ENCODE peak calls at places on chromosomes 6 and 20, in five cellular contexts. L is retina; N is HepG2; E is activated CD4-positive, alpha-beta T cell treated with anti-CD3 and anti-CD28 coated beads, Interleukin-2, amount 50 U/mL, for 1 hour; K is activated CD8-positive, alpha-beta T cell treated with anti-CD3 and anti-CD28 coated beads for 36 hours. S is an unnamed sample.

GRCh38 chr6:32969685-32970412 is 1.5 kb downstream of the BRD2 start:
- DNase-seq in L (peak), N (peak), E (peak), K (peak), S (peak)

GRCh38 chr6:151675746-151676459 is 131.6 kb upstream of the ESR1 start:
- DNase-seq in L (no peak), N (peak), E (peak), K (peak), S (peak)

GRCh38 chr6:41527721-41528408 is 18.3 kb upstream of the FOXP4 start:
- DNase-seq in L (peak), N (peak), E (no peak), K (no peak), S (no peak)

GRCh38 chr6:79250559-79250958 is 16.1 kb upstream of the HMGN3 start:
- DNase-seq in L (no peak), N (no peak), E (no peak), K (no peak), S (no peak)

GRCh38 chr6:32529697-32530429 is at the start of gene HLA-DRB5:
- DNase-seq in L (no peak), N (no peak), E (no peak), K (peak), S (peak)

GRCh38 chr6:137106183-137106582 is 61.4 kb upstream of the IL20RA start:
- DNase-seq in L (no peak), N (no peak), E (no peak), K (no peak), S (no peak)

GRCh38 chr6:36323062-36323461 is 13.6 kb downstream of the BNIP5 start:
- DNase-seq in L (peak), N (no peak), E (no peak), K (no peak), S (peak)

GRCh38 chr6:136945072-136945471 is 23.0 kb downstream of the SLC35D3 start:
- DNase-seq in L (no peak), N (no peak), E (no peak), K (no peak), S (no peak)

GRCh38 chr20:16970751-16971150 is 222.6 kb downstream of the OTOR start:
- DNase-seq in L (no peak), N (no peak), E (no peak), K (no peak), S (no peak)

GRCh38 chr6:46320505-46320904 is 149.7 kb upstream of the ENPP5 start:
- DNase-seq in L (no peak), N (no peak), E (no peak), K (no peak), S (no peak)

GRCh38 chr20:64064145-64064698 is 1.2 kb downstream of the TCEA2 start:
- DNase-seq in L (no peak), N (no peak), E (no peak), K (no peak), S (peak)

GRCh38 chr6:80161438-80161837 is 55.0 kb downstream of the BCKDHB start:
- DNase-seq in L (peak), N (no peak), E (no peak), K (no peak), S (no peak)

GRCh38 chr6:158467923-158468322 is 92.0 kb upstream of the TMEM181 start:
- DNase-seq in L (no peak), N (no peak), E (no peak), K (no peak), S (no peak)

GRCh38 chr20:51750037-51750769 is 18.0 kb downstream of the ATP9A start:
- DNase-seq in L (no peak), N (peak), E (no peak), K (peak), S (peak)

GRCh38 chr6:125789576-125790402 is 971 bp upstream of the NCOA7 start:
- DNase-seq in L (peak), N (peak), E (peak), K (peak), S (peak)

GRCh38 chr6:91045152-91045551 is 458.3 kb upstream of the MAP3K7 start:
- DNase-seq in L (no peak), N (no peak), E (no peak), K (no peak), S (no peak)

GRCh38 chr6:14333556-14334305 is 216.2 kb downstream of the CD83 start:
- DNase-seq in L (no peak), N (no peak), E (no peak), K (no peak), S (no peak)

GRCh38 chr20:48489656-48490055 is 338.1 kb downstream of the PREX1 start:
- DNase-seq in L (peak), N (no peak), E (no peak), K (no peak), S (no peak)

GRCh38 chr6:11432713-11433450 is 104.7 kb upstream of the TMEM170B start:
- DNase-seq in L (no peak), N (no peak), E (no peak), K (no peak), S (no peak)

GRCh38 chr6:49001856-49002255 is 461.2 kb downstream of the MMUT start:
- DNase-seq in L (no peak), N (no peak), E (no peak), K (no peak), S (no peak)

GRCh38 chr20:61437280-61438206 is 185.5 kb downstream of the CDH4 start:
- DNase-seq in L (no peak), N (no peak), E (no peak), K (no peak), S (no peak)

GRCh38 chr6:53441035-53441493 is 92.3 kb upstream of the ELOVL5 start:
- DNase-seq in L (no peak), N (no peak), E (no peak), K (no peak), S (no peak)

GRCh38 chr6:111238464-111239119 is 151.3 kb downstream of the SLC16A10 start:
- DNase-seq in L (no peak), N (no peak), E (no peak), K (no peak), S (peak)

GRCh38 chr6:3088446-3088845 is 20.2 kb downstream of the RIPK1 start:
- DNase-seq in L (no peak), N (no peak), E (no peak), K (peak), S (no peak)

GRCh38 chr6:169087436-169088046 is 166.1 kb downstream of the THBS2 start:
- DNase-seq in L (no peak), N (no peak), E (no peak), K (no peak), S (no peak)

GRCh38 chr6:108578595-108579038 is 17.9 kb downstream of the FOXO3 start:
- DNase-seq in L (no peak), N (no peak), E (no peak), K (no peak), S (no peak)

GRCh38 chr6:135266675-135267074 is 85.6 kb downstream of the MYB start:
- DNase-seq in L (no peak), N (no peak), E (no peak), K (no peak), S (no peak)

S was measured in NB4.